ENCODE peak calls at places on chromosomes 4 and X, in four cellular contexts. C is lung, D is testis, H is tibial nerve. M is an unnamed sample.

GRCh38 chrX:143788265-143788664 is 67.7 kb upstream of the SPANXN2 start:
- DNase-seq in C (no peak), D (peak), H (no peak), M (no peak)

GRCh38 chr4:141346144-141346543 is 125.4 kb downstream of the ZNF330 start:
- DNase-seq in C (no peak), D (peak), H (no peak), M (no peak)

GRCh38 chrX:42934020-42934701 is 156.2 kb upstream of the PPP1R2C start:
- DNase-seq in C (no peak), D (no peak), H (no peak), M (no peak)

GRCh38 chrX:54357414-54358377 is at the start of gene WNK3:
- DNase-seq in C (peak), D (peak), H (peak), M (peak)

GRCh38 chr4:68630371-68630770 is 40.1 kb downstream of the UGT2B15 start:
- DNase-seq in C (no peak), D (no peak), H (no peak), M (no peak)

GRCh38 chr4:168710353-168710946 is 213.6 kb downstream of the PALLD start:
- DNase-seq in C (no peak), D (peak), H (no peak), M (no peak)

GRCh38 chr4:17688011-17688441 is 73.6 kb downstream of the MED28 start:
- DNase-seq in C (peak), D (no peak), H (no peak), M (no peak)

GRCh38 chrX:113962338-113962737 is 621.5 kb upstream of the HTR2C start:
- DNase-seq in C (no peak), D (no peak), H (no peak), M (no peak)

GRCh38 chr4:20251796-20252655 is at the start of gene SLIT2:
- DNase-seq in C (peak), D (peak), H (peak), M (no peak)

GRCh38 chrX:13863326-13863725 is 46.4 kb upstream of the GPM6B start:
- DNase-seq in C (no peak), D (peak), H (no peak), M (no peak)

GRCh38 chrX:142068365-142068764 is 136.7 kb downstream of the MAGEC2 start:
- DNase-seq in C (no peak), D (no peak), H (no peak), M (no peak)

GRCh38 chrX:75273483-75273882 is 402 bp upstream of the UPRT start:
- DNase-seq in C (no peak), D (peak), H (no peak), M (no peak)

GRCh38 chr4:39286263-39286662 is 79.9 kb downstream of the RFC1 start:
- DNase-seq in C (no peak), D (no peak), H (no peak), M (no peak)

GRCh38 chr4:140158234-140159030 is 4.4 kb upstream of the MAML3 start:
- DNase-seq in C (peak), D (no peak), H (no peak), M (no peak)

GRCh38 chr4:29549308-29549707 is 1170.9 kb upstream of the PCDH7 start:
- DNase-seq in C (no peak), D (no peak), H (no peak), M (no peak)

GRCh38 chrX:25599061-25599460 is 539.1 kb upstream of the MAGEB18 start:
- DNase-seq in C (no peak), D (no peak), H (no peak), M (no peak)

GRCh38 chr4:77310931-77311330 is 153.9 kb downstream of the CCNG2 start:
- DNase-seq in C (no peak), D (no peak), H (no peak), M (no peak)

GRCh38 chrX:74225111-74225510 is 78.9 kb upstream of the ZCCHC13 start:
- DNase-seq in C (no peak), D (no peak), H (no peak), M (no peak)

GRCh38 chrX:15143050-15143824 is 126.6 kb downstream of the ASB9 start:
- DNase-seq in C (peak), D (peak), H (peak), M (peak)

GRCh38 chrX:3345281-3346081 is 971 bp downstream of the MXRA5 start:
- DNase-seq in C (no peak), D (peak), H (no peak), M (no peak)

GRCh38 chrX:69493193-69493592 is 10.9 kb upstream of the NALF2 start:
- DNase-seq in C (no peak), D (peak), H (no peak), M (no peak)
- TF ChIP-seq CTCF in C (no peak), D (peak), H (peak), M (no peak)

GRCh38 chr4:156948133-156948532 is 23.5 kb downstream of the PDGFC start:
- DNase-seq in C (no peak), D (no peak), H (no peak), M (no peak)

GRCh38 chr4:156949373-156949814 is 22.2 kb downstream of the PDGFC start:
- DNase-seq in C (no peak), D (no peak), H (no peak), M (no peak)

GRCh38 chr4:156950090-156950489 is 21.5 kb downstream of the PDGFC start:
- DNase-seq in C (no peak), D (no peak), H (no peak), M (no peak)

GRCh38 chr4:156946508-156947197 is 24.9 kb downstream of the PDGFC start:
- DNase-seq in C (no peak), D (no peak), H (no peak), M (no peak)

GRCh38 chr4:156948738-156949137 is 22.9 kb downstream of the PDGFC start:
- DNase-seq in C (no peak), D (no peak), H (no peak), M (no peak)
- H3K4me3 ChIP-seq in C (no peak), D (no peak), H (no peak), M (no peak)

GRCh38 chr4:9859774-9860173 is 78.3 kb downstream of the DRD5 start:
- DNase-seq in C (no peak), D (no peak), H (no peak), M (no peak)
- H3K27ac ChIP-seq in C (no peak), D (no peak), H (no peak), M (no peak)

GRCh38 chr4:125736057-125736456 is 421.3 kb downstream of the FAT4 start:
- DNase-seq in C (no peak), D (no peak), H (no peak), M (no peak)
- TF ChIP-seq CTCF in C (no peak), D (no peak), H (no peak), M (no peak)